ENCODE peak calls at places on chromosomes 5 and 9, in six cellular contexts. One of them, this sample, is unnamed.

GRCh38 chr5:64229163-64229774 is 63.6 kb downstream of the RNF180 start:
- DNase-seq in substantia nigra: no peak
- DNase-seq in coronary artery: no peak
- DNase-seq in PC-3: peak; percentile 76
- DNase-seq in neuronal stem cell: peak; percentile 39
- DNase-seq in AG04450: no peak
- DNase-seq in this sample: no peak

GRCh38 chr9:16039988-16040761 is 487.3 kb downstream of the CCDC171 start:
- DNase-seq in substantia nigra: no peak
- DNase-seq in coronary artery: no peak
- DNase-seq in PC-3: peak; percentile 70
- DNase-seq in neuronal stem cell: peak; percentile 66
- DNase-seq in AG04450: peak; percentile 76
- DNase-seq in this sample: no peak

GRCh38 chr5:177023247-177023703 is 779 bp downstream of the ZNF346 start:
- DNase-seq in substantia nigra: no peak
- DNase-seq in coronary artery: peak; percentile 74
- DNase-seq in PC-3: peak; percentile 25
- DNase-seq in neuronal stem cell: peak; percentile 20
- DNase-seq in AG04450: no peak
- DNase-seq in this sample: no peak

GRCh38 chr9:129522351-129522750 is 98.5 kb downstream of the C9orf50 start:
- DNase-seq in substantia nigra: no peak
- DNase-seq in coronary artery: no peak
- DNase-seq in PC-3: no peak
- DNase-seq in neuronal stem cell: no peak
- DNase-seq in AG04450: no peak
- DNase-seq in this sample: no peak

GRCh38 chr9:5832543-5833529 is at the start of gene ERMP1:
- DNase-seq in substantia nigra: peak; percentile 88
- DNase-seq in coronary artery: peak; percentile 90
- DNase-seq in PC-3: peak; percentile 80
- DNase-seq in neuronal stem cell: peak; percentile 80
- DNase-seq in AG04450: peak; percentile 43
- DNase-seq in this sample: peak; percentile 90

GRCh38 chr9:130866474-130866965 is 30.1 kb downstream of the QRFP start:
- DNase-seq in substantia nigra: peak; percentile 49
- DNase-seq in coronary artery: peak; percentile 73
- DNase-seq in PC-3: peak; percentile 90
- DNase-seq in neuronal stem cell: peak; percentile 87
- DNase-seq in AG04450: peak; percentile 68
- DNase-seq in this sample: no peak

GRCh38 chr5:58972301-58972700 is 389.4 kb downstream of the RAB3C start:
- DNase-seq in substantia nigra: no peak
- DNase-seq in coronary artery: no peak
- DNase-seq in PC-3: no peak
- DNase-seq in neuronal stem cell: no peak
- DNase-seq in AG04450: no peak
- DNase-seq in this sample: no peak

GRCh38 chr9:127802576-127803443 is at the start of gene FPGS:
- DNase-seq in substantia nigra: peak; percentile 87
- DNase-seq in coronary artery: peak; percentile 93
- DNase-seq in PC-3: peak; percentile 72
- DNase-seq in neuronal stem cell: peak; percentile 82
- DNase-seq in AG04450: no peak
- DNase-seq in this sample: peak; percentile 79

GRCh38 chr9:84419203-84419602 is 78.6 kb upstream of the SLC28A3 start:
- DNase-seq in substantia nigra: no peak
- DNase-seq in coronary artery: peak; percentile 2
- DNase-seq in PC-3: no peak
- DNase-seq in neuronal stem cell: no peak
- DNase-seq in AG04450: no peak
- DNase-seq in this sample: no peak

GRCh38 chr5:150503977-150504620 is 3.8 kb upstream of the NDST1 start:
- DNase-seq in substantia nigra: peak; percentile 83
- DNase-seq in coronary artery: peak; percentile 92
- DNase-seq in PC-3: no peak
- DNase-seq in neuronal stem cell: no peak
- DNase-seq in AG04450: no peak
- DNase-seq in this sample: no peak

GRCh38 chr9:84296146-84296843 is 44.3 kb downstream of the SLC28A3 start:
- DNase-seq in substantia nigra: no peak
- DNase-seq in coronary artery: no peak
- DNase-seq in PC-3: peak; percentile 25
- DNase-seq in neuronal stem cell: no peak
- DNase-seq in AG04450: peak; percentile 49
- DNase-seq in this sample: no peak

GRCh38 chr5:41503860-41504259 is 6.5 kb downstream of the PLCXD3 start:
- DNase-seq in substantia nigra: no peak
- DNase-seq in coronary artery: no peak
- DNase-seq in PC-3: no peak
- DNase-seq in neuronal stem cell: peak; percentile 63
- DNase-seq in AG04450: no peak
- DNase-seq in this sample: no peak

GRCh38 chr5:10800852-10801251 is 39.8 kb upstream of the DAP start:
- DNase-seq in substantia nigra: no peak
- DNase-seq in coronary artery: no peak
- DNase-seq in PC-3: no peak
- DNase-seq in neuronal stem cell: no peak
- DNase-seq in AG04450: no peak
- DNase-seq in this sample: no peak

GRCh38 chr5:79236970-79237734 is 1.2 kb downstream of the JMY start:
- DNase-seq in substantia nigra: peak; percentile 45
- DNase-seq in coronary artery: no peak
- DNase-seq in PC-3: peak; percentile 54
- DNase-seq in neuronal stem cell: peak; percentile 29
- DNase-seq in AG04450: no peak
- DNase-seq in this sample: peak; percentile 29

DNA sequence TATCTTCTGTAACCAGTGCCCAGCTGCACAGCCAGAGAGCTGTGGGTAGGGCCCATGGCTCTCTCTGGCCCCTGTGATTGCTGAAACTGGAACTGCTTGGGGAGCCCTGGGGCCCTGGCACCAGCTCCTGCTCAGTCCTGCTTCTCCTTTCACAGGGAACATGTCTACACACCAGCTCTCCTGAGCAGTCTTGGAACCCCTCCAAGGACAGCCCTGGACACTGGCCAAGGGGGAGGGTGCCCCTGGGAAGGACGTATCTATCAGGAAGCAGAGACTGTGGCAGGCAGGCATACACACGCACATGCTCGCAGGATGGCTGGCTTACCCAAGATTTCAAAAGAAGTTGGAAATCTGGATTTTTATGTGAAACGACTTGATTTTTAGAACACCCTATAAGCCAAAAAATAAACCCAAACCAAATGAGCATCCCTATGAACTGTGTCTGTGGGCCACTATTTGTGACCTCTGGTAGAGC is 8.8 kb upstream of the TRAF1 start:
- DNase-seq in substantia nigra: peak; percentile 80
- DNase-seq in coronary artery: peak; percentile 99
- DNase-seq in PC-3: peak; percentile 90
- DNase-seq in neuronal stem cell: no peak
- DNase-seq in AG04450: peak; percentile 80
- DNase-seq in this sample: no peak
- H3K27ac ChIP-seq in substantia nigra: peak overlapping the region; percentile 81
- H3K27ac ChIP-seq in coronary artery: peak overlapping the region; percentile 87
- H3K27ac ChIP-seq in PC-3: peak overlapping the region; percentile 74
- H3K27ac ChIP-seq in neuronal stem cell: no peak overlapping the region
- H3K27ac ChIP-seq in AG04450: peak overlapping the region; percentile 97
- H3K27ac ChIP-seq in this sample: peak overlapping the region; percentile 52

GRCh38 chr5:6456766-6457370 is 8.2 kb downstream of the UBE2QL1 start:
- DNase-seq in substantia nigra: no peak
- DNase-seq in coronary artery: peak; percentile 16
- DNase-seq in PC-3: no peak
- DNase-seq in neuronal stem cell: no peak
- DNase-seq in AG04450: no peak
- DNase-seq in this sample: no peak

GRCh38 chr5:6458833-6459232 is 10.2 kb downstream of the UBE2QL1 start:
- DNase-seq in substantia nigra: no peak
- DNase-seq in coronary artery: peak; percentile 26
- DNase-seq in PC-3: no peak
- DNase-seq in neuronal stem cell: no peak
- DNase-seq in AG04450: no peak
- DNase-seq in this sample: no peak

GRCh38 chr5:6459896-6460295 is 11.2 kb downstream of the UBE2QL1 start:
- DNase-seq in substantia nigra: no peak
- DNase-seq in coronary artery: peak; percentile 52
- DNase-seq in PC-3: no peak
- DNase-seq in neuronal stem cell: no peak
- DNase-seq in AG04450: no peak
- DNase-seq in this sample: no peak

GRCh38 chr5:6455571-6456200 is 7.0 kb downstream of the UBE2QL1 start:
- DNase-seq in substantia nigra: no peak
- DNase-seq in coronary artery: peak; percentile 41
- DNase-seq in PC-3: no peak
- DNase-seq in neuronal stem cell: no peak
- DNase-seq in AG04450: no peak
- DNase-seq in this sample: no peak

DNA sequence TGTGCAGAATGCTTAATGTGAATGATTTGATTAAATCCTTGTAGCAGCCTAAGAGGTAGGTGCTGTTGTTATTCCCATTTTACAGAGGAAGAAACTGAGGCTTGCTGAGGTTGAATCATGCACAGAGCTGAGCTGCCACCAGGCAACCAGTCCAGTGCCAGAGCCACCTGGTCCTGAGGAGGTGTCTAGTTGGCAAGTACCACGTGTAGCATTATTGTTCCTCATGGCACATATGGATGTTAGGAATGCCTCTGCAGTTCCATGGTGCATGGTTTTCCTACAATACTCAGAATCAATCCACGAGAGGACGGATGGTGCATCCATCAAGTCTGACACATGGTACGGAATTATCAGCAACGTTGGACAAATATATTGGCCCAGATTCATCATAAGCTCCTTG is 8.9 kb downstream of the UBE2QL1 start:
- DNase-seq in substantia nigra: no peak
- DNase-seq in coronary artery: peak; percentile 4
- DNase-seq in PC-3: no peak
- DNase-seq in neuronal stem cell: no peak
- DNase-seq in AG04450: no peak
- DNase-seq in this sample: no peak
- H3K27ac ChIP-seq in substantia nigra: no peak overlapping the region
- H3K27ac ChIP-seq in coronary artery: no peak overlapping the region
- H3K27ac ChIP-seq in PC-3: no peak overlapping the region
- H3K27ac ChIP-seq in neuronal stem cell: no peak overlapping the region
- H3K27ac ChIP-seq in AG04450: no peak overlapping the region
- H3K27ac ChIP-seq in this sample: no peak overlapping the region

GRCh38 chr5:139873033-139873794 is 77.6 kb downstream of the PSD2 start:
- DNase-seq in substantia nigra: peak; percentile 18
- DNase-seq in coronary artery: no peak
- DNase-seq in PC-3: no peak
- DNase-seq in neuronal stem cell: no peak
- DNase-seq in AG04450: no peak
- DNase-seq in this sample: no peak
- H3K27ac ChIP-seq in substantia nigra: no peak overlapping the region
- H3K27ac ChIP-seq in coronary artery: no peak overlapping the region
- H3K27ac ChIP-seq in PC-3: no peak overlapping the region
- H3K27ac ChIP-seq in neuronal stem cell: no peak overlapping the region
- H3K27ac ChIP-seq in AG04450: no peak overlapping the region
- H3K27ac ChIP-seq in this sample: no peak overlapping the region

DNA sequence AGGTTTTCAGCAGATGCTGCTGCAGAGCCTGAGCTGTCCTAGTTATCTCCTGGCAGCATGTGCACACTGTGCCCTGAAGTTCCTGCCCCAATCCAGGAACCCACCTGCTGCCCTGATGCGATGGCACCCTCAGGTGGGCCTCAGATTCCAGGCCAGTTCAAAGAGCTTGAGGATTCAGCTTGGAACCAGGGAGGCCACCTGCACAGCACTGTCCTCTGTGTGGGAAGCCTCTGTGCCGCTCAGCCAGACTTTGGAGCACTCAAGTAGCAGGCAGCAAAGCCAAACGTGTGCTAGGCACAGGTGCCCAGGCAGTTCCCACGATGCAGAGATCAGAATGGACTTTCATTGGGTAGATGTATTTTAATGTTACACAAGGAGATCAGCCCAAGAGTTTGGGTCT is 132.8 kb upstream of the RAPGEF1 start:
- DNase-seq in substantia nigra: no peak
- DNase-seq in coronary artery: no peak
- DNase-seq in PC-3: no peak
- DNase-seq in neuronal stem cell: no peak
- DNase-seq in AG04450: no peak
- DNase-seq in this sample: no peak
- H3K27ac ChIP-seq in substantia nigra: no peak overlapping the region
- H3K27ac ChIP-seq in coronary artery: no peak overlapping the region
- H3K27ac ChIP-seq in PC-3: no peak overlapping the region
- H3K27ac ChIP-seq in neuronal stem cell: no peak overlapping the region
- H3K27ac ChIP-seq in AG04450: no peak overlapping the region
- H3K27ac ChIP-seq in this sample: no peak overlapping the region

DNA sequence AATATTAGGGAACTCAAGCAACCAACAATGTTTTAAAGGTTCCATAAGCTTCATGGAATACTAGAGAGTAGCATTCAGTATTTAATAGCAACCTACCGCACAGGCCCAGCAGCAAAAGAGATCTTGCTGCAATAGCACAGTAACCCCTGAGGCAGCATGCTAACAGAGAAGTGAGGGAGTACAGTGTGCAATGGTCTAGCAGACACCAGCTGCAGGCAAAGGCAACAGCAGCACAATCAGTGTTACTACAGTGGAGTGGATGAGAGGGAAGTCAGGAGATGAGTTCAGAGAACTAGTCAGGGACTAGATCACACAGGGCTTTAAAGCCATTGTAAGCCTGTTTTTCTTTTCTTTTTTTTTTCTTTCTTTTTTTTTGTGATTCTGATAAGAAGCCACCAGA is 2.8 kb downstream of the TICAM2 start:
- DNase-seq in substantia nigra: peak; percentile 47
- DNase-seq in coronary artery: no peak
- DNase-seq in PC-3: no peak
- DNase-seq in neuronal stem cell: no peak
- DNase-seq in AG04450: no peak
- DNase-seq in this sample: no peak
- H3K27ac ChIP-seq in substantia nigra: peak overlapping the region; percentile 31
- H3K27ac ChIP-seq in coronary artery: peak overlapping the region; percentile 59
- H3K27ac ChIP-seq in PC-3: no peak overlapping the region
- H3K27ac ChIP-seq in neuronal stem cell: no peak overlapping the region
- H3K27ac ChIP-seq in AG04450: no peak overlapping the region
- H3K27ac ChIP-seq in this sample: no peak overlapping the region

This sample was measured in CD8-positive, alpha-beta memory T cell.